ENCODE peak calls at places on chromosomes 2 and 18, in five cellular contexts. Y is neuronal stem cell, B is H1, O is trophoblast cell, F is mesenchymal stem cell. C is an unnamed sample. For H3K27me3, the result is how much of the 10 kb centered on the place peaks cover.

GRCh38 chr18:45588284-45588683 is 27.0 kb upstream of the SLC14A2 start:
- DNase-seq in O (no peak), Y (no peak), F (no peak), B (no peak), C (no peak)

GRCh38 chr18:76493213-76494107 is 1.6 kb downstream of the ZNF516 start:
- DNase-seq in F (peak), O (no peak), B (no peak), Y (peak), C (peak)

GRCh38 chr2:101349893-101350662 is 37.2 kb downstream of the CREG2 start:
- DNase-seq in B (no peak), F (peak), Y (no peak), O (no peak), C (no peak)

GRCh38 chr18:39238951-39239350 is 1673.4 kb upstream of the CELF4 start:
- DNase-seq in B (no peak), F (no peak), O (no peak), Y (no peak), C (no peak)

GRCh38 chr2:144886847-144887246 is 366.9 kb upstream of the ZEB2 start:
- DNase-seq in Y (no peak), O (no peak), B (no peak), F (no peak), C (no peak)

GRCh38 chr2:177314194-177314593 is 49.7 kb upstream of the NFE2L2 start:
- DNase-seq in O (no peak), Y (no peak), B (no peak), F (peak), C (no peak)

GRCh38 chr2:26970244-26970927 is at the start of gene MAPRE3:
- DNase-seq in Y (peak), B (peak), F (peak), O (peak), C (peak)

GRCh38 chr2:75464348-75464946 is 96.3 kb downstream of the EVA1A start:
- DNase-seq in O (no peak), F (peak), Y (no peak), B (no peak), C (no peak)

GRCh38 chr2:214103199-214104001 is 307.5 kb upstream of the VWC2L start:
- DNase-seq in F (peak), Y (no peak), O (no peak), B (no peak), C (no peak)

GRCh38 chr2:20578895-20579825 is 71.7 kb downstream of the HS1BP3 start:
- DNase-seq in O (peak), F (peak), B (no peak), Y (no peak), C (peak)

GRCh38 chr18:829432-829831 is 17.4 kb upstream of the YES1 start:
- DNase-seq in Y (no peak), O (no peak), B (no peak), F (no peak), C (no peak)

GRCh38 chr2:227826019-227826521 is 12.4 kb downstream of the CCL20 start:
- DNase-seq in F (no peak), Y (no peak), B (no peak), O (no peak), C (no peak)

GRCh38 chr2:188969236-188970032 is 4.7 kb upstream of the COL3A1 start:
- DNase-seq in B (no peak), F (peak), Y (no peak), O (no peak), C (no peak)

GRCh38 chr2:23697676-23698075 is 229.2 kb downstream of the ATAD2B start:
- DNase-seq in F (peak), O (no peak), B (no peak), Y (no peak), C (no peak)

GRCh38 chr2:134287323-134287722 is 33.5 kb downstream of the MGAT5 start:
- DNase-seq in O (no peak), B (no peak), Y (no peak), F (no peak), C (no peak)

GRCh38 chr2:200603972-200604371 is 18.2 kb downstream of the AOX1 start:
- DNase-seq in F (peak), B (no peak), O (no peak), Y (no peak), C (no peak)

GRCh38 chr2:198901894-198902293 is 555.8 kb downstream of the SATB2 start:
- DNase-seq in O (no peak), Y (no peak), B (no peak), F (no peak), C (no peak)

GRCh38 chr2:98445167-98445522 is 487 bp downstream of the INPP4A start:
- DNase-seq in O (no peak), Y (no peak), B (no peak), F (peak), C (no peak)

GRCh38 chr2:103135679-103136078 is 373.8 kb downstream of the TMEM182 start:
- DNase-seq in F (no peak), Y (no peak), B (no peak), O (no peak), C (no peak)

GRCh38 chr2:12177052-12177994 is 430.9 kb downstream of the LPIN1 start:
- DNase-seq in O (peak), F (peak), Y (no peak), B (no peak), C (no peak)

GRCh38 chr18:63237911-63238710 is 81.5 kb downstream of the BCL2 start:
- DNase-seq in Y (peak), B (no peak), O (peak), F (peak), C (peak)

GRCh38 chr18:13726972-13727331 is 479 bp downstream of the RNMT start:
- DNase-seq in B (peak), F (peak), O (peak), Y (no peak), C (peak)

GRCh38 chr2:219509780-219510511 is 4.3 kb upstream of the ASIC4 start:
- DNase-seq in O (no peak), B (peak), F (peak), Y (no peak), C (peak)

GRCh38 chr2:86562485-86562890 is 755 bp downstream of the CHMP3 start:
- DNase-seq in O (no peak), F (no peak), Y (no peak), B (no peak), C (no peak)
- H3K4ac ChIP-seq in O (peak), F (peak), Y (no peak), B (no peak), C (no peak)

DNA sequence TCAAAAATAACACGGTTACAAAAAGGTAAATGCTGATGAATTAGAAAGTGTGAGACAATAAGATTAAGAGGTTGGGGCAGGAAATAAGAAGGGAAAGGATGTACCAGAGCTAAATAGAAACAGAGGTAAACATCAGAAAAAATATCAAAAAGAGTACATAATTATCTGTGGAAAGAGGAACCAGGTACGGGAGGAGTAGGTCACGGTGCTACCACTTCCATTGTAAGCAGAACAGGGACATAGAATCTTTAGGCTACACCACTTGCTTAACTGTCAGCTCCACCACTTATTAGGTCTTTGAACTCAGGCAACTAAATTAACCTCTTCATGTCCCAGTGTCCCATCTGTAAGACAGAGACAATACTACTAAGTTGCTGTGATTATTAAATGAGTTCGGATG is 350.3 kb downstream of the LRATD1 start:
- DNase-seq in F (no peak), O (no peak), Y (no peak), B (no peak), C (no peak)
- H2BK12ac ChIP-seq in F (no peak), O (no peak), Y (no peak), B (no peak), C (no peak)

GRCh38 chr18:57437433-57437781 is 2.2 kb downstream of the ONECUT2 start:
- DNase-seq in F (no peak), B (peak), O (no peak), Y (no peak), C (peak)
- H3K27me3 ChIP-seq in F (half or more), B (half or more), O (half or more), Y (half or more), C (half or more)

DNA sequence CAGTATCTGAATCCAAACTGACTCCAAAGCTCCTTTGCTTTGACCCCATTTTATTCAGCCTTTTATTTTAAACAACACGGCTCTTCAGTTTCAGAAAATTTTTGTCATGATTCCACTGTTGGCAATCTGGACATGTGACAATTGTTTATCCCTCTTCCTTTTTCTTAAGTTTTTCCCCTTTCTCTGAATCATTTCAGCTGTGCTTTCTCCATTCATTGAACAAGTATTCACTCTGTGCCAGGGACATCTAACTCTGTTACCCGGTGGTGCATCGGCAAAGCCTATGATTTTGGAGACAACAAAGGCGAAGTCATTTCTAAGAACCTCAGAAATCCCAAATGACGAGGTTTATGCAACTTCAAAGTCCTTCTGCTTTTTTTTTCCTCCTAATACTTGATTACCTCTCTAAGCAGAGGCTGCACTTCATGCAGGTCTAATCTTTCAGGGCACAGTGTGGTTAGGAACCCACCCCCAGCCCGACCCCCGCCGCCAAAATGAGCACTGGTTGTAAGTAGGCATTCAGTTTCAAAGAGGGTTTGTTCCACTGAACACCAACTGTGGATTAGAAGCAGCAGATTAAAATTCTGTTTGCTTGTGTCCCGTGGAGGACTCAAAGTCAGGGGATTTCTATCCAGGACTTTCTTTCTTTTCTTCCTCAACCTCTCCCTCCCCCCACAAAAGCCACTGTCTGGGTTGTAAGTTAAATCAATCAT is 18.6 kb downstream of the ST6GAL2 start:
- DNase-seq in B (no peak), F (no peak), Y (no peak), O (no peak), C (no peak)
- H3K4ac ChIP-seq in B (no peak), F (no peak), Y (no peak), O (no peak), C (no peak)

DNA sequence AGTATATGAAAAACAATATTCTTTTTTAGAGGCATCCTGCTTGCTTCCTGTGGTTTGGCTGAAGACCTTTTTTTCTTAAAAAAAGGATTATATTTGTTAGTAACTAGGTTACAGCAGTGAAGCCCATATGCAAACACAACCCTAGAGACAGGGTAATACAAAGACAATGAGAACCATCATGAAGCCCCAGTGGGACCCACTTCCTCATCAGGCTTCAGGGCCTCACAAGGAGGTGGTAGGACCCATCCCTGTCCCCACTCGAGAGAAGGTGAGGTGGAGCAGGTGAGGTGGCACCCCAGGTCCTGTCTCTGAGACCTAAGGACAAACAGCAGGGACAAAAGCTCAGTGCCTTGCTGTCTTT is 80.3 kb downstream of the EDAR start:
- DNase-seq in O (no peak), Y (no peak), F (no peak), B (peak), C (no peak)
- H2BK12ac ChIP-seq in O (no peak), Y (no peak), F (no peak), B (no peak), C (no peak)

DNA sequence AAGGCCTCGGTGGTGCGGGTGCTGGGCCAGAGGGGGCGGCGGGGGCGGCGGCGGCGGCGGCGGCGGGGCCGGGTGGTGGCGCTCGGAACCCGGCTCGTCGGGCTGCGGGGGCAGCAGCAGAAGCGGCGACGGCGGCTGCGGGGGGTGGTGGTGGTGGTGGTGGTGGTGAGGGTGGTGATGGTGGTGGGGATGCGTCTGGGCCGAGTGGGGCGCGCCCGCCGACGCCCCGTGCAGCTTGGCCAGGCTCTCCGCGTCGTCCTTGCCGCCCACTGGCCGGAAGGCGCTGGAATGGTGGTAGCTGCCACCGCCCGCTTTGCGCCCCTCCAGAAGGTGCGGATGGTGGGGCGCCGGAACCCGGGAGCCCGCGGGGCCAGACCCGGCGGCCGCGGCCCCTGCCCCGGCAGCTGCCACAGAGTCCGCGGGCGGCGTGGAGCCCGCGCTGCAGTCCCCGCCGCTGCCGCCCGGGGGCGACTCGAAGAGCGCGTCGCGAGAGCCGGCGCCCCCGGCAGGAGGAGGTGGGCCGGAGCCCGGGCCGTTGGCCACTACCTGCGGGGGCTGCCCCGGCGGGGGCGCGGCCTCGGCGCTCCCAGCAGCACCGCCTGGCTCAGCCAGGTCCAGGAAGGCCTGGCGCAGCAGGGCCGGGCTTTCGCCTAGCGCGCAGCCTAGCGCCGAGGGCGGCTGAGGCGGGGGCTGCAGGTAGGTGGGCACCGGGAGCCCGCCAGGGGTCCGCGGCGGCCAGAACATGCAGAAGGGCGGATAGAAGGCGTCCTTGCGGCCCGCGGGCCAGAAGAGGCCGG is 4.2 kb downstream of the SKOR2 start:
- DNase-seq in F (no peak), Y (no peak), B (peak), O (no peak), C (peak)
- H3K27me3 ChIP-seq in F (half or more), Y (half or more), B (under half), O (half or more), C (under half)

DNA sequence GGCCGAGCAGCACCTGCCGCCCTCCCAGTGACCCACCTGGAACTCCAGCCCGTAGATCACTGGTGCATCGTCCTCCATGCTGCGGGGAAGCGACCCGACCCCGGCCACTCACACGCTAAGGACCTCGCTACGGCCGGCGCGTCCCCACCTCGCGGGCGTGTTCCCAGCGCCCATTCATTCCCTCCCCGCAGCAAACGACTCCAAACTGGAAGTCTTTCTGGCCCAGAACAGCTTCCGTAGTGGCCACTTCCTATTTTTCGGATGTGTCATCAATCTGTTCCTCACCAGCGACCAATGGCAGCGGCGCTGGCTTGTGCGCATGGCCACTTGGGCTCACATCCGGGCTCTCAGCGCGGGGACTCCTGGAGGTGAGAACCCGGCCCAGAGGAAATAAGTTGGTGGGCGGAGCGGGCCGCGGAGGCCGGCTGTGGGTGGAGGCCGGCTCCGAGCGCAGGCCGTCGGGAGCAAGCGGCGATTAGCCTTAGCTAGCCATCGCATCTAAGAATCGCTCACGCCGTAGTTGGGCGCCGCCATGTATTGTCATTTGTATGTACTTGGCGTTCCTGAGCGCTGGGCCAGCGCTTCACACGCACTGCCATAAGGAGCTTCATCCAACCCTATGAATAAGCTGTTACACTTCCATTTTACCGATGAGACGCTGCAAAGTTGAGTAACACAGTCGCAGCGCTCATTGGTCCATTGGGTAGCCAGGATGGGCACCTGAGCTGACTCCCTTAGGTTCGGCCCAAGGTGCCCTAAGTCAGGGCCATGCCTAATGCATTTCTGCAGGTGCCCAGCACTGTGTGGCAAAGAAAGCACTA is at the start of gene EIPR1:
- DNase-seq in B (peak), Y (peak), F (peak), O (peak), C (peak)
- H3K4ac ChIP-seq in B (peak), Y (no peak), F (peak), O (peak), C (no peak)

C was measured in H9.